ENCODE peak calls at places on chromosomes 12 and 14, in four cellular contexts. K, E, M and I are unnamed samples.

GRCh38 chr14:24986206-24986893 is 63.6 kb downstream of the STXBP6 start:
- DNase-seq in K (no peak), M (no peak), E (no peak), I (no peak)

GRCh38 chr14:77120771-77121743 is 20.5 kb downstream of the ZDHHC22 start:
- DNase-seq in K (no peak), E (no peak), M (peak; percentile 97), I (no peak)

GRCh38 chr14:59424707-59425106 is 40.5 kb downstream of the GPR135 start:
- DNase-seq in K (no peak), E (no peak), M (no peak), I (no peak)

GRCh38 chr12:89450922-89451321 is 73.7 kb downstream of the GALNT4 start:
- DNase-seq in E (peak; percentile 6), M (no peak), K (no peak), I (no peak)

GRCh38 chr14:50475460-50475859 is 56.9 kb downstream of the MAP4K5 start:
- DNase-seq in M (no peak), E (peak; percentile 52), K (no peak), I (no peak)

GRCh38 chr14:60102389-60102788 is 10.7 kb downstream of the PCNX4 start:
- DNase-seq in E (no peak), K (no peak), M (no peak), I (no peak)

GRCh38 chr14:105394714-105395537 is 3.4 kb upstream of the TEX22 start:
- DNase-seq in M (no peak), E (no peak), K (no peak), I (no peak)

GRCh38 chr12:68481181-68481941 is 129.3 kb upstream of the RAP1B start:
- DNase-seq in M (peak; percentile 89), E (no peak), K (no peak), I (no peak)

GRCh38 chr14:36194645-36195044 is 18.1 kb upstream of the PTCSC3 start:
- DNase-seq in K (no peak), M (no peak), E (no peak), I (no peak)

GRCh38 chr12:86193931-86194330 is 62.3 kb downstream of the MGAT4C start:
- DNase-seq in E (no peak), M (no peak), K (no peak), I (no peak)

GRCh38 chr12:8734873-8735381 is 37.1 kb downstream of the RIMKLB start:
- DNase-seq in E (no peak), K (no peak), M (no peak), I (no peak)

GRCh38 chr12:92339198-92339821 is 193.7 kb upstream of the BTG1 start:
- DNase-seq in M (no peak), K (no peak), E (no peak), I (no peak)

GRCh38 chr12:59548930-59549329 is 46.9 kb upstream of the SLC16A7 start:
- DNase-seq in K (no peak), M (no peak), E (no peak), I (no peak)

GRCh38 chr12:9347328-9348127 is 139.3 kb upstream of the PZP start:
- DNase-seq in K (no peak), M (no peak), E (no peak), I (no peak)

GRCh38 chr12:120093336-120093591 is 23.3 kb downstream of the RAB35 start:
- DNase-seq in M (no peak), E (no peak), K (no peak), I (no peak)

GRCh38 chr14:31205681-31206535 is 1.7 kb downstream of the HECTD1 start:
- DNase-seq in M (no peak), K (no peak), E (peak; percentile 99), I (no peak)
- TF ChIP-seq ZNF274 in M (no peak), K (no peak), E (no peak), I (no peak)

GRCh38 chr12:114407566-114408411 is 1.8 kb upstream of the TBX5 start:
- DNase-seq in K (no peak), E (no peak), M (no peak), I (no peak)

GRCh38 chr12:114408415-114408814 is 2.5 kb upstream of the TBX5 start:
- DNase-seq in K (no peak), M (no peak), E (no peak), I (no peak)

GRCh38 chr12:114411081-114411836 is 5.3 kb upstream of the TBX5 start:
- DNase-seq in M (no peak), E (no peak), K (no peak), I (no peak)

GRCh38 chr12:114408881-114409795 is 3.2 kb upstream of the TBX5 start:
- DNase-seq in K (no peak), E (no peak), M (no peak), I (no peak)

GRCh38 chr12:114409796-114410520 is 4.0 kb upstream of the TBX5 start:
- DNase-seq in E (no peak), M (no peak), K (no peak), I (no peak)
- TF ChIP-seq SUZ12 in E (no peak), M (no peak), K (no peak), I (no peak)

DNA sequence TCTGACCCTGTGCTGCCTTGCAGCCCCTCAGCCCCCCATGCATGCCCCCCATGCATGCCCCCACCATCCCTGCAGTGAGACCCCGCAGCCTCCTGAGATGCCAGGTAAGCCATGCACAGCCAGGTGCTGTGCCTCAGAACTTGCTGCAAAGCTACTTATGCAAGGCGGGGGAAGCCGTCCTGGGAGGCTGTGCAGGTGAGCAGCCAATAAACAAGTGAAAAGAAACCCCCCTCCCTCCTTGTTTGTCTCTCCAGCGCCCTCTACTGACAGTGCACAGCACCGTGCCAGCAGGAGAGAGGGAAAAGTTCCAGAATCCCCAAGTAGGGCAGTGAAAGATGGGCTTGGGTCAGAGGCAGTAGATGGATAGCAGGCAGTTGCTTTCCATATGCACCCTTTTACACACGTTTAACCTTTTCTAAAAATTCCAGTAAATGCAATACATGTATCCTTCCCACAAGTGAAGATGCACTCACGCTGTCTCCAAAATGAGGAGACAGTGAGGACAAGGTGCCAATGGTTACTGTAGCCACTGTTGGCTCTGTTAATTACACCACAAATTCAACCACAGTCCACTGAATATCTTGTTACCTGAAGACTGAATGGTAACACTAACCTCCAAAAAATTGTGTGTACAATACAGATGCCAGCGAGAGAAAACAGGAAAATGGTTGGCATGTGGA is 18.0 kb downstream of the TNFAIP2 start:
- DNase-seq in E (peak; percentile 54), M (no peak), K (no peak), I (peak; percentile 65)
- TF ChIP-seq ZNF274 in E (no peak), M (no peak), K (no peak), I (no peak)

GRCh38 chr12:57890191-57891120 is 43.9 kb upstream of the CTDSP2 start:
- DNase-seq in E (no peak), K (no peak), M (no peak), I (no peak)
- TF ChIP-seq SUZ12 in E (no peak), K (no peak), M (no peak), I (no peak)

GRCh38 chr12:53205747-53206146 is 1.3 kb downstream of the ITGB7 start:
- DNase-seq in K (no peak), E (no peak), M (peak; percentile 87), I (no peak)
- TF ChIP-seq ZNF274 in K (no peak), E (no peak), M (no peak), I (no peak)

GRCh38 chr12:1930816-1931597 is 12.6 kb upstream of the CACNA2D4 start:
- DNase-seq in K (no peak), M (no peak), E (no peak), I (no peak)
- TF ChIP-seq SUZ12 in K (no peak), M (no peak), E (no peak), I (no peak)

GRCh38 chr12:22480016-22480415 is 64.3 kb downstream of the C2CD5 start:
- DNase-seq in K (no peak), M (no peak), E (no peak), I (no peak)

GRCh38 chr12:22474970-22475720 is 69.2 kb downstream of the C2CD5 start:
- DNase-seq in K (no peak), M (no peak), E (no peak), I (no peak)

GRCh38 chr12:22477894-22478287 is 66.5 kb downstream of the C2CD5 start:
- DNase-seq in M (no peak), K (no peak), E (no peak), I (no peak)

GRCh38 chr12:22473212-22473611 is 71.1 kb downstream of the C2CD5 start:
- DNase-seq in E (no peak), M (no peak), K (no peak), I (no peak)

GRCh38 chr12:22477166-22477893 is 67.0 kb downstream of the C2CD5 start:
- DNase-seq in M (no peak), E (no peak), K (no peak), I (no peak)
- TF ChIP-seq ZNF274 in M (no peak), E (no peak), K (no peak), I (no peak)